ENCODE peak calls at places on chromosomes 3 and 15, in five cellular contexts. S, D, A, U and H are unnamed samples.

GRCh38 chr3:21718161-21718765 is 32.7 kb downstream of the ZNF385D start:
- DNase-seq in S (no peak), D (peak), A (peak), U (no peak), H (peak)

GRCh38 chr3:158936530-158937113 is 134.8 kb downstream of the MFSD1 start:
- DNase-seq in S (no peak), D (no peak), A (no peak), U (no peak), H (peak)

GRCh38 chr3:124559650-124560405 is 170.4 kb upstream of the UMPS start:
- DNase-seq in S (peak), D (peak), A (peak), U (peak), H (peak)

GRCh38 chr3:148992635-148993230 is 1.4 kb downstream of the GYG1 start:
- DNase-seq in S (no peak), D (no peak), A (no peak), U (no peak), H (no peak)

GRCh38 chr15:70252056-70252935 is 154.6 kb upstream of the TLE3 start:
- DNase-seq in S (no peak), D (peak), A (no peak), U (no peak), H (no peak)

GRCh38 chr3:51719413-51720025 is 12.7 kb downstream of the GRM2 start:
- DNase-seq in S (no peak), D (no peak), A (no peak), U (no peak), H (no peak)

GRCh38 chr3:138347084-138347483 is 1.3 kb upstream of the MRAS start:
- DNase-seq in S (no peak), D (no peak), A (no peak), U (no peak), H (no peak)

GRCh38 chr3:48682786-48683185 is 2.9 kb downstream of the NCKIPSD start:
- DNase-seq in S (no peak), D (no peak), A (no peak), U (no peak), H (no peak)

GRCh38 chr3:45104715-45105711 is 41.2 kb downstream of the CDCP1 start:
- DNase-seq in S (no peak), D (peak), A (peak), U (no peak), H (no peak)

GRCh38 chr3:125137432-125138033 is 75.0 kb downstream of the SLC12A8 start:
- DNase-seq in S (no peak), D (peak), A (peak), U (no peak), H (no peak)

GRCh38 chr3:8490079-8490552 is 11.5 kb upstream of the LMCD1 start:
- DNase-seq in S (no peak), D (peak), A (peak), U (no peak), H (no peak)

GRCh38 chr15:26910715-26911114 is 43.9 kb downstream of the GABRA5 start:
- DNase-seq in S (no peak), D (no peak), A (no peak), U (no peak), H (no peak)

GRCh38 chr15:98076021-98076816 is 115.7 kb downstream of the ARRDC4 start:
- DNase-seq in S (peak), D (no peak), A (peak), U (no peak), H (no peak)

GRCh38 chr3:29977360-29977759 is 629.0 kb upstream of the TGFBR2 start:
- DNase-seq in S (no peak), D (no peak), A (peak), U (no peak), H (no peak)

GRCh38 chr15:70777156-70777926 is 14.0 kb upstream of the UACA start:
- DNase-seq in S (no peak), D (no peak), A (peak), U (peak), H (no peak)

GRCh38 chr3:191882289-191882688 is 421.3 kb downstream of the PYDC2 start:
- DNase-seq in S (no peak), D (peak), A (no peak), U (no peak), H (peak)

GRCh38 chr3:130081371-130081881 is at the start of gene ALG1L2:
- DNase-seq in S (no peak), D (no peak), A (no peak), U (no peak), H (no peak)

GRCh38 chr15:85382942-85383341 is 2.5 kb downstream of the AKAP13 start:
- DNase-seq in S (no peak), D (no peak), A (no peak), U (no peak), H (no peak)

GRCh38 chr15:69881760-69882159 is 216.0 kb downstream of the TLE3 start:
- DNase-seq in S (no peak), D (no peak), A (no peak), U (no peak), H (no peak)

GRCh38 chr15:32802296-32802936 is 84.6 kb downstream of the GREM1 start:
- DNase-seq in S (no peak), D (peak), A (peak), U (no peak), H (peak)

GRCh38 chr15:91133511-91133910 is 33.5 kb downstream of the SV2B start:
- DNase-seq in S (no peak), D (no peak), A (no peak), U (no peak), H (no peak)

GRCh38 chr3:49593046-49593445 is 38.8 kb downstream of the BSN start:
- DNase-seq in S (no peak), D (no peak), A (peak), U (no peak), H (no peak)

GRCh38 chr3:27632431-27633223 is 89.5 kb downstream of the EOMES start:
- DNase-seq in S (peak), D (peak), A (peak), U (peak), H (peak)

GRCh38 chr15:91099616-91100560 is at the start of gene SV2B:
- DNase-seq in S (no peak), D (peak), A (peak), U (no peak), H (no peak)

GRCh38 chr3:165895919-165896318 is 58.7 kb upstream of the BCHE start:
- DNase-seq in S (no peak), D (no peak), A (peak), U (no peak), H (no peak)

GRCh38 chr15:76236350-76236749 is 74.9 kb downstream of the ETFA start:
- DNase-seq in S (no peak), D (no peak), A (no peak), U (no peak), H (no peak)

GRCh38 chr3:194537732-194538247 is 51.0 kb upstream of the ATP13A3 start:
- DNase-seq in S (no peak), D (peak), A (peak), U (peak), H (peak)

GRCh38 chr15:60126661-60127060 is 122.5 kb downstream of the FOXB1 start:
- DNase-seq in S (no peak), D (no peak), A (no peak), U (no peak), H (no peak)

GRCh38 chr15:60125334-60125733 is 121.2 kb downstream of the FOXB1 start:
- DNase-seq in S (no peak), D (no peak), A (no peak), U (no peak), H (no peak)

GRCh38 chr15:60130398-60130797 is 126.3 kb downstream of the FOXB1 start:
- DNase-seq in S (no peak), D (no peak), A (no peak), U (no peak), H (no peak)

GRCh38 chr15:60128710-60129109 is 124.6 kb downstream of the FOXB1 start:
- DNase-seq in S (no peak), D (no peak), A (no peak), U (no peak), H (no peak)

GRCh38 chr15:60128000-60128376 is 123.9 kb downstream of the FOXB1 start:
- DNase-seq in S (no peak), D (no peak), A (peak), U (no peak), H (no peak)
- H3K4me3 ChIP-seq in S (peak), D (peak), A (peak), U (peak), H (peak)

GRCh38 chr3:169813757-169814517 is 1.2 kb upstream of the LRRC34 start:
- DNase-seq in S (no peak), D (no peak), A (peak), U (peak), H (no peak)
- TF ChIP-seq CTCF in S (no peak), D (peak), A (peak), U (no peak), H (peak)

GRCh38 chr3:170869240-170869592 is 779 bp downstream of the RPL22L1 start:
- DNase-seq in S (no peak), D (peak), A (no peak), U (no peak), H (no peak)
- H3K4me3 ChIP-seq in S (peak), D (peak), A (peak), U (peak), H (peak)

GRCh38 chr3:134039161-134039862 is 9.6 kb upstream of the SLCO2A1 start:
- DNase-seq in S (no peak), D (peak), A (no peak), U (no peak), H (no peak)
- TF ChIP-seq CTCF in S (no peak), D (peak), A (peak), U (no peak), H (peak)